ENCODE peak calls at places on chromosomes 7 and 10, in eight cellular contexts. A is Right ventricle myocardium inferior; J is ELF-1; K is pons; Z is MM.1S; U is NCI-H524; H is stimulated activated CD4-positive, alpha-beta T cell treated with anti-CD3 and anti-CD28 coated beads, Interleukin-4, amount 100 ng/mL, for 1 hour; W is KBM-7. I is an unnamed sample.
A peak's percentile ranks its signal among the peaks of the same experiment; 100 is the strongest.

GRCh38 chr7:143393267-143394041 is 12.3 kb downstream of the ZYX start:
- DNase-seq in A (peak; percentile 63), J (no peak), K (no peak), Z (no peak), U (no peak), H (no peak), W (no peak), I (no peak)

GRCh38 chr10:10605551-10606081 is 412.1 kb upstream of the CELF2 start:
- DNase-seq in A (no peak), J (no peak), K (no peak), Z (no peak), U (no peak), H (no peak), W (no peak), I (no peak)

GRCh38 chr10:6973904-6974303 is 393.8 kb upstream of the PRKCQ start:
- DNase-seq in A (no peak), J (no peak), K (no peak), Z (no peak), U (no peak), H (no peak), W (peak; percentile 15), I (no peak)

GRCh38 chr7:107152011-107152410 is 16.8 kb upstream of the HBP1 start:
- DNase-seq in A (no peak), J (no peak), K (no peak), Z (no peak), U (no peak), H (no peak), W (no peak), I (no peak)

GRCh38 chr10:67792653-67793052 is 45.3 kb downstream of the DNAJC12 start:
- DNase-seq in A (no peak), J (no peak), K (no peak), Z (no peak), U (no peak), H (no peak), W (no peak), I (no peak)

GRCh38 chr7:134625571-134625970 is 21.1 kb upstream of the BPGM start:
- DNase-seq in A (no peak), J (no peak), K (no peak), Z (no peak), U (no peak), H (no peak), W (no peak), I (no peak)

GRCh38 chr7:23759556-23760391 is 49.8 kb downstream of the STK31 start:
- DNase-seq in A (no peak), J (no peak), K (no peak), Z (no peak), U (no peak), H (no peak), W (peak; percentile 2), I (no peak)

GRCh38 chr10:16950686-16951681 is 133.8 kb upstream of the RSU1 start:
- DNase-seq in A (no peak), J (peak; percentile 69), K (no peak), Z (no peak), U (no peak), H (peak; percentile 6), W (peak; percentile 47), I (peak; percentile 56)

GRCh38 chr7:12929416-12930140 is 242.1 kb downstream of the ARL4A start:
- DNase-seq in A (no peak), J (no peak), K (no peak), Z (no peak), U (no peak), H (no peak), W (no peak), I (no peak)

GRCh38 chr7:66549466-66549865 is 79.2 kb upstream of the KCTD7 start:
- DNase-seq in A (no peak), J (no peak), K (no peak), Z (no peak), U (no peak), H (no peak), W (no peak), I (no peak)

GRCh38 chr10:131670341-131670740 is 230.5 kb upstream of the PPP2R2D start:
- DNase-seq in A (no peak), J (no peak), K (no peak), Z (no peak), U (no peak), H (no peak), W (no peak), I (no peak)

GRCh38 chr7:122257056-122257455 is 47.5 kb downstream of the FEZF1 start:
- DNase-seq in A (no peak), J (no peak), K (no peak), Z (no peak), U (no peak), H (no peak), W (no peak), I (no peak)

GRCh38 chr10:31321396-31321941 is 2.5 kb downstream of the ZEB1 start:
- DNase-seq in A (no peak), J (no peak), K (no peak), Z (peak; percentile 55), U (peak; percentile 4), H (no peak), W (no peak), I (no peak)

GRCh38 chr7:105623906-105624305 is 42.6 kb upstream of the EFCAB10 start:
- DNase-seq in A (no peak), J (no peak), K (no peak), Z (no peak), U (no peak), H (no peak), W (no peak), I (no peak)

GRCh38 chr7:70271617-70272081 is 673.4 kb downstream of the AUTS2 start:
- DNase-seq in A (no peak), J (no peak), K (no peak), Z (no peak), U (no peak), H (no peak), W (no peak), I (no peak)

GRCh38 chr7:4144801-4145470 is 537.2 kb upstream of the FOXK1 start:
- DNase-seq in A (no peak), J (peak; percentile 73), K (no peak), Z (no peak), U (no peak), H (no peak), W (no peak), I (peak; percentile 82)

I was measured in nephron progenitor cell.